ENCODE peak calls at places on chromosome 3, in six cellular contexts. One of them, this sample, is unnamed.

GRCh38 chr3:156605686-156606605 is 51.0 kb upstream of the SSR3 start:
- DNase-seq in CD4-positive, alpha-beta T cell: no peak
- DNase-seq in neural progenitor cell: peak; percentile 77
- DNase-seq in cardiac muscle cell: peak; percentile 82
- DNase-seq in endodermal cell: peak; percentile 86
- DNase-seq in esophagus muscularis mucosa: peak; percentile 91
- DNase-seq in this sample: peak; percentile 69

GRCh38 chr3:189132125-189132744 is 39.5 kb upstream of the TPRG1 start:
- DNase-seq in CD4-positive, alpha-beta T cell: peak; percentile 72
- DNase-seq in cardiac muscle cell: peak; percentile 90
- DNase-seq in endodermal cell: no peak
- DNase-seq in neural progenitor cell: no peak
- DNase-seq in esophagus muscularis mucosa: peak; percentile 55
- DNase-seq in this sample: no peak

GRCh38 chr3:48129921-48130320 is 58.3 kb downstream of the CDC25A start:
- DNase-seq in CD4-positive, alpha-beta T cell: no peak
- DNase-seq in cardiac muscle cell: no peak
- DNase-seq in endodermal cell: no peak
- DNase-seq in neural progenitor cell: no peak
- DNase-seq in esophagus muscularis mucosa: no peak
- DNase-seq in this sample: no peak

GRCh38 chr3:53162672-53163458 is 1.9 kb downstream of the PRKCD start:
- DNase-seq in cardiac muscle cell: no peak
- DNase-seq in endodermal cell: peak; percentile 63
- DNase-seq in neural progenitor cell: no peak
- DNase-seq in CD4-positive, alpha-beta T cell: peak; percentile 14
- DNase-seq in esophagus muscularis mucosa: no peak
- DNase-seq in this sample: no peak

GRCh38 chr3:27827041-27827440 is 104.9 kb upstream of the EOMES start:
- DNase-seq in esophagus muscularis mucosa: no peak
- DNase-seq in cardiac muscle cell: no peak
- DNase-seq in neural progenitor cell: no peak
- DNase-seq in endodermal cell: no peak
- DNase-seq in CD4-positive, alpha-beta T cell: no peak
- DNase-seq in this sample: no peak

GRCh38 chr3:163490119-163490518 is 1588.2 kb downstream of the SI start:
- DNase-seq in CD4-positive, alpha-beta T cell: no peak
- DNase-seq in neural progenitor cell: peak; percentile 82
- DNase-seq in esophagus muscularis mucosa: no peak
- DNase-seq in cardiac muscle cell: peak; percentile 32
- DNase-seq in endodermal cell: peak; percentile 93
- DNase-seq in this sample: peak; percentile 85

GRCh38 chr3:23455775-23456174 is 252.6 kb downstream of the UBE2E2 start:
- DNase-seq in esophagus muscularis mucosa: no peak
- DNase-seq in endodermal cell: no peak
- DNase-seq in CD4-positive, alpha-beta T cell: no peak
- DNase-seq in cardiac muscle cell: peak; percentile 87
- DNase-seq in neural progenitor cell: no peak
- DNase-seq in this sample: no peak

GRCh38 chr3:197404030-197404429 is 105.6 kb upstream of the DLG1 start:
- DNase-seq in endodermal cell: no peak
- DNase-seq in neural progenitor cell: no peak
- DNase-seq in CD4-positive, alpha-beta T cell: no peak
- DNase-seq in esophagus muscularis mucosa: no peak
- DNase-seq in cardiac muscle cell: no peak
- DNase-seq in this sample: no peak

GRCh38 chr3:106185949-106186348 is 317.1 kb upstream of the CBLB start:
- DNase-seq in endodermal cell: no peak
- DNase-seq in CD4-positive, alpha-beta T cell: no peak
- DNase-seq in neural progenitor cell: no peak
- DNase-seq in cardiac muscle cell: no peak
- DNase-seq in esophagus muscularis mucosa: no peak
- DNase-seq in this sample: no peak
- H3K27ac ChIP-seq in endodermal cell: no peak overlapping the region
- H3K27ac ChIP-seq in CD4-positive, alpha-beta T cell: no peak overlapping the region
- H3K27ac ChIP-seq in neural progenitor cell: no peak overlapping the region
- H3K27ac ChIP-seq in cardiac muscle cell: no peak overlapping the region
- H3K27ac ChIP-seq in esophagus muscularis mucosa: no peak overlapping the region
- H3K27ac ChIP-seq in this sample: no peak overlapping the region

DNA sequence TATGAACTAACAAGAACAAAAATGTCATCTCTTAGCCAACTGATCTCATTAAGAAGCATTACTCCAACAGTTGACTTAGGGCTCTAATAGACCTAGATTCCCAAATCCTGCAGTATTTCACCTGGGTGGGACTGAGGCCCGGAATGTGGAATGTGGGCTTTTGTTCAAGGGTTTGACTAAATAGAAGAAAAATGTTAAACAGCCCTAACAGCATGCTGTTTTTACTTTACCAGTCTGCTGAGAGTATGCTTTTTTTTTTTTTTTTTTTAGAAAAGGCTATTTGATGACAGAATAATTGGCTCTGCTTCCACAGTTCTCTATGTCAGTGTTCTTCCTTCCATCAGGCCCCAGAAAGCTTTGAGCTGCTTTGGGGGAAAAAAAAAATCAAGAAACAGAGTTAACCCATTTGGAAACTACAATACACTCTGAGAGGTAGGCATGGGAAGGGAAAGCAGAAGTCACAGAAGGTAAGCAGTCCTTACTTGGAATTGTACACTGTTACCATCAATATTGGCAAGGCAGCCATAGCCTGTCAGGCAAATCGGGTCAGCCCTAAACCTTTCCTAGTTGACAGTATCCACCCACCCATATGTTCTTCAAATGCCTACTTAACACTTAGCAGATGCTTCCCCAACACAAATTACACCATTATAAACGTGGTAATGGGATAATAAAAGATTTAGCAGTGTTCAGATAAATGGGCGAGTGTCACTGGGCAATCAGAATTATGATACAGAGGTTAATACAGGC is 224.2 kb downstream of the CNTN3 start:
- DNase-seq in esophagus muscularis mucosa: no peak
- DNase-seq in CD4-positive, alpha-beta T cell: no peak
- DNase-seq in cardiac muscle cell: no peak
- DNase-seq in endodermal cell: no peak
- DNase-seq in neural progenitor cell: peak; percentile 36
- DNase-seq in this sample: no peak
- H3K27ac ChIP-seq in esophagus muscularis mucosa: no peak overlapping the region
- H3K27ac ChIP-seq in CD4-positive, alpha-beta T cell: no peak overlapping the region
- H3K27ac ChIP-seq in cardiac muscle cell: no peak overlapping the region
- H3K27ac ChIP-seq in endodermal cell: no peak overlapping the region
- H3K27ac ChIP-seq in neural progenitor cell: no peak overlapping the region
- H3K27ac ChIP-seq in this sample: no peak overlapping the region

GRCh38 chr3:85576091-85576690 is 617.4 kb downstream of the CADM2 start:
- DNase-seq in cardiac muscle cell: peak; percentile 70
- DNase-seq in CD4-positive, alpha-beta T cell: no peak
- DNase-seq in endodermal cell: peak; percentile 87
- DNase-seq in neural progenitor cell: peak; percentile 66
- DNase-seq in esophagus muscularis mucosa: no peak
- DNase-seq in this sample: peak; percentile 70
- H3K27ac ChIP-seq in cardiac muscle cell: no peak overlapping the region
- H3K27ac ChIP-seq in CD4-positive, alpha-beta T cell: no peak overlapping the region
- H3K27ac ChIP-seq in endodermal cell: no peak overlapping the region
- H3K27ac ChIP-seq in neural progenitor cell: no peak overlapping the region
- H3K27ac ChIP-seq in esophagus muscularis mucosa: no peak overlapping the region
- H3K27ac ChIP-seq in this sample: no peak overlapping the region

DNA sequence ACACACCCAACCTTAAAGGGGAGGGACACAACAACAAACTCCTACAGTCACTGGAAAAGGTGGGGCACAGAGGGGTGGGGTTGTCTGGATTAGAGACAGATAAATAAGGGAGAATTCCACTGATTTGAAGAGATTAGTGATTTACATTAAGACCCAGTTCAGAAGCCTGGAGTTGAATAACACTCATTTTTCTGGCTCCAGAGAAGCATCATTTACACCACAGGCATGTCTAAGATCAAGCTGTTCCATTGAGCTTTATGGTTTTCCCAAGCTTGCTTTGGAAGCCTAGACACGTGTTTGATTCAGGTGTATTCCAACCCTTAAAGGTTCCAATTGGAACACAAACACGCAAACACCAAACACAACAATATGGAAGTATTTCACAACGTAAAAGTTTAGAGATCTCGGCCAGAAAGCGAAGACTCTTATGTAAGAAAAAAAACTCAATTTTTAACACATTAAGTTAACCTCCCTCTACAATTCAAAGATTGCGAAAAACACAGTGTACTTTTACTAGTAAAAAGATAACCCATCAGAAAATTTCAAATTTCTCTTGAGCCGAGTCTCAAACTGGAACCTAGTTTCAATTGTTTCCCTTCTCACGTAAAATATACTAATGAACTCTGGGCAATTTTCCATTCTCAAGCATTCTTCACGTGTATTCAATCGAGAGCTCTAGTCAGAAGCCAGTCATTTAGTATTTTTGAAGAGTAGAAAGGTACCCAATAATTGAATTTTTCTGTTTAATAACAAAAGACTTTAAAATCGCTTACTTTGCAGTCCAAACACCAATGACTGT is 2.1 kb downstream of the TRA2B start:
- DNase-seq in endodermal cell: peak; percentile 33
- DNase-seq in esophagus muscularis mucosa: no peak
- DNase-seq in neural progenitor cell: peak; percentile 23
- DNase-seq in cardiac muscle cell: no peak
- DNase-seq in CD4-positive, alpha-beta T cell: no peak
- DNase-seq in this sample: no peak
- H3K27ac ChIP-seq in endodermal cell: no peak overlapping the region
- H3K27ac ChIP-seq in esophagus muscularis mucosa: peak overlapping the region; percentile 100
- H3K27ac ChIP-seq in neural progenitor cell: no peak overlapping the region
- H3K27ac ChIP-seq in cardiac muscle cell: peak overlapping the region; percentile 99
- H3K27ac ChIP-seq in CD4-positive, alpha-beta T cell: no peak overlapping the region
- H3K27ac ChIP-seq in this sample: no peak overlapping the region

DNA sequence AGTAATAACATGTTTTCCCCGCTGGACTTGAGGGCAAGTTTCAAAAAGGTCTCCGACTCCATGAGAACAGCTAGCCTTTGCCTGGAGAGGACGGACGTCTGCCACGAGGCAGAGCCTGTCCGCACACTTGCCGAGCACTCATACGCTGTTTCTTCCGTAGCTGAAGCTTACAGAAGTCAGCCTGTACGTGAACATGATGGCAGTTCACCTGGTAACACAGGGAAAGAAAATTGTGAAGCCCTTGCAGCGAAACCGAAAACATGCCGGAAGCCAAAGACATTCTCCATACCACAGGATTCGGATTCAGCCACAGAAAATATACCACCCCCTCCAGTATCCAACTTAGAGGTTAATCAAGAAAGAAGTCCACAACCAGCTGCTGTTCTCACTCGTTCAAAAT is 43.9 kb upstream of the RASA2 start:
- DNase-seq in cardiac muscle cell: no peak
- DNase-seq in endodermal cell: no peak
- DNase-seq in esophagus muscularis mucosa: no peak
- DNase-seq in neural progenitor cell: no peak
- DNase-seq in CD4-positive, alpha-beta T cell: no peak
- DNase-seq in this sample: no peak
- H3K27ac ChIP-seq in cardiac muscle cell: no peak overlapping the region
- H3K27ac ChIP-seq in endodermal cell: no peak overlapping the region
- H3K27ac ChIP-seq in esophagus muscularis mucosa: peak overlapping the region; percentile 81
- H3K27ac ChIP-seq in neural progenitor cell: no peak overlapping the region
- H3K27ac ChIP-seq in CD4-positive, alpha-beta T cell: no peak overlapping the region
- H3K27ac ChIP-seq in this sample: no peak overlapping the region

DNA sequence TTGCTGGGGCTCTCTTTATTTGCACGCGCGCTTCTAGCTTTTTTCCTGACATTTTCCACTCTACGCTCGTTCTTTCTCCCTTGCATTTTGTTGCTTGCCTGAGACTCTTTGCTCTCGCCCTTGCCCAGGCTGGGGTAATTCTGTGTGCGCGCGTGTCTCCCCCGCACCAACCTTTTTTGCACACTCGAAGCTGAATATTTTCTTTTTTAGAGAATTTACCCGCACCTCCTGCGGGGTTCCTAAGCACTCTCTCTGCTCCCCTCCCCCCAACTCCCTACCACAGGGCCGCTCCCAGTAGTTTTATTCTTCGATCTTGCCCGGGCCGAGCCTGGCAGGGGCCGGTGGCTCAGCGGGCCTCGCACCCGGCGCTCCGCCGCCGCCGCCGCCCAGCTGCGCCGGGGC is 732 bp downstream of the FAM43A start:
- DNase-seq in neural progenitor cell: no peak
- DNase-seq in esophagus muscularis mucosa: no peak
- DNase-seq in CD4-positive, alpha-beta T cell: no peak
- DNase-seq in cardiac muscle cell: no peak
- DNase-seq in endodermal cell: no peak
- DNase-seq in this sample: no peak
- H3K27ac ChIP-seq in neural progenitor cell: no peak overlapping the region
- H3K27ac ChIP-seq in esophagus muscularis mucosa: peak overlapping the region; percentile 88
- H3K27ac ChIP-seq in CD4-positive, alpha-beta T cell: no peak overlapping the region
- H3K27ac ChIP-seq in cardiac muscle cell: no peak overlapping the region
- H3K27ac ChIP-seq in endodermal cell: no peak overlapping the region
- H3K27ac ChIP-seq in this sample: no peak overlapping the region

This sample was measured in H9.